ENCODE peak calls at places on chromosomes 12 and 14, in six cellular contexts. Z is transverse colon, P is endothelial cell of umbilical vein, S is heart left ventricle, O is lower leg skin, J is stomach. G is an unnamed sample.

GRCh38 chr12:12172106-12172511 is 94.7 kb downstream of the LRP6 start:
- DNase-seq in Z (no peak), S (no peak), J (no peak), O (peak), P (peak), G (no peak)

GRCh38 chr12:121893901-121894540 is 5.4 kb downstream of the PSMD9 start:
- DNase-seq in Z (no peak), J (peak), O (no peak), S (no peak), P (peak), G (peak)

GRCh38 chr14:34211732-34212131 is 250.3 kb downstream of the SPTSSA start:
- DNase-seq in O (no peak), S (no peak), J (no peak), Z (no peak), P (no peak), G (no peak)

GRCh38 chr12:34399631-34400422 is 377.5 kb downstream of the ALG10 start:
- DNase-seq in Z (peak), O (no peak), S (peak), P (no peak), J (peak), G (no peak)

GRCh38 chr14:30214014-30214413 is 286.4 kb upstream of the PRKD1 start:
- DNase-seq in P (peak), J (no peak), Z (no peak), O (no peak), S (no peak), G (no peak)

GRCh38 chr12:77243345-77243744 is 178.0 kb upstream of the E2F7 start:
- DNase-seq in Z (no peak), O (no peak), J (no peak), P (no peak), S (no peak), G (no peak)

GRCh38 chr12:57476162-57476992 is 3.3 kb downstream of the ARHGAP9 start:
- DNase-seq in P (no peak), S (no peak), J (peak), Z (peak), O (no peak), G (peak)

GRCh38 chr12:118061876-118062791 is 1.2 kb upstream of the WSB2 start:
- DNase-seq in Z (peak), P (peak), O (peak), J (peak), S (peak), G (peak)

GRCh38 chr12:123546281-123546680 is 12.8 kb upstream of the RILPL1 start:
- DNase-seq in S (no peak), Z (no peak), P (no peak), O (no peak), J (no peak), G (no peak)

GRCh38 chr14:50659327-50659974 is 8.7 kb downstream of the SAV1 start:
- DNase-seq in O (no peak), P (peak), J (peak), Z (no peak), S (peak), G (peak)

GRCh38 chr12:4174417-4174816 is 99.1 kb upstream of the CCND2 start:
- DNase-seq in S (no peak), O (no peak), J (no peak), Z (no peak), P (no peak), G (no peak)

GRCh38 chr12:1908758-1909157 is 9.7 kb downstream of the CACNA2D4 start:
- DNase-seq in O (no peak), S (no peak), J (peak), P (no peak), Z (no peak), G (no peak)

GRCh38 chr12:39824505-39825198 is 205.0 kb upstream of the ABCD2 start:
- DNase-seq in S (no peak), P (peak), O (no peak), J (no peak), Z (no peak), G (no peak)

GRCh38 chr12:2555487-2556082 is 239.2 kb upstream of the FKBP4 start:
- DNase-seq in Z (no peak), S (no peak), O (no peak), P (no peak), J (no peak), G (no peak)

GRCh38 chr14:83289390-83289789 is 1755.7 kb upstream of the SEL1L start:
- DNase-seq in J (no peak), S (no peak), O (no peak), P (no peak), Z (no peak), G (no peak)

GRCh38 chr12:1646908-1647669 is 18.1 kb downstream of the WNT5B start:
- DNase-seq in O (no peak), Z (no peak), S (no peak), J (no peak), P (no peak), G (no peak)

GRCh38 chr12:101927042-101927441 is 49.7 kb downstream of the DRAM1 start:
- DNase-seq in S (no peak), O (no peak), J (no peak), Z (no peak), P (no peak), G (no peak)

GRCh38 chr14:101019974-101020710 is 116.6 kb upstream of the RTL1 start:
- DNase-seq in J (peak), P (no peak), S (no peak), O (no peak), Z (peak), G (no peak)

GRCh38 chr12:92146865-92147264 is 1.2 kb upstream of the BTG1 start:
- DNase-seq in P (no peak), Z (no peak), S (no peak), J (no peak), O (no peak), G (peak)

GRCh38 chr12:90080616-90081015 is 372.0 kb upstream of the ATP2B1 start:
- DNase-seq in O (no peak), S (no peak), P (no peak), Z (no peak), J (no peak), G (no peak)

GRCh38 chr12:121107681-121108080 is 25.0 kb upstream of the P2RX7 start:
- DNase-seq in P (no peak), J (no peak), Z (no peak), S (no peak), O (no peak), G (no peak)

GRCh38 chr14:51574009-51574408 is 77.7 kb upstream of the FRMD6 start:
- DNase-seq in J (no peak), O (no peak), P (peak), Z (no peak), S (no peak), G (no peak)

GRCh38 chr12:24270965-24271364 is 321.5 kb upstream of the SOX5 start:
- DNase-seq in J (no peak), O (no peak), P (no peak), Z (no peak), S (no peak), G (no peak)

GRCh38 chr14:59829941-59830734 is 40.4 kb downstream of the RTN1 start:
- DNase-seq in O (no peak), P (peak), S (no peak), J (no peak), Z (no peak), G (no peak)

GRCh38 chr12:69476276-69477017 is 6.3 kb downstream of the FRS2 start:
- DNase-seq in Z (no peak), O (no peak), J (no peak), P (no peak), S (no peak), G (peak)

GRCh38 chr14:47208434-47208833 is 467.0 kb downstream of the MDGA2 start:
- DNase-seq in Z (no peak), S (no peak), J (no peak), O (no peak), P (peak), G (no peak)

GRCh38 chr12:29710104-29710503 is 73.6 kb downstream of the TMTC1 start:
- DNase-seq in O (peak), P (no peak), Z (no peak), J (no peak), S (peak), G (no peak)

GRCh38 chr12:39102474-39103209 is 197.3 kb upstream of the CPNE8 start:
- DNase-seq in P (no peak), J (no peak), Z (no peak), S (no peak), O (no peak), G (no peak)

GRCh38 chr12:98618952-98619351 is 25.5 kb downstream of the SLC25A3 start:
- DNase-seq in S (no peak), J (no peak), P (no peak), O (no peak), Z (no peak), G (no peak)

GRCh38 chr12:59164991-59165718 is 244.9 kb upstream of the LRIG3 start:
- DNase-seq in P (peak), Z (no peak), O (peak), J (no peak), S (no peak), G (peak)

GRCh38 chr12:57214398-57214781 is 2.2 kb upstream of the NXPH4 start:
- DNase-seq in P (peak), O (no peak), S (peak), Z (peak), J (peak), G (peak)

GRCh38 chr14:42624980-42625761 is 1018.5 kb downstream of the LRFN5 start:
- DNase-seq in Z (no peak), J (no peak), P (no peak), O (no peak), S (no peak), G (no peak)

GRCh38 chr14:58572092-58572853 is 65.5 kb upstream of the DACT1 start:
- DNase-seq in J (no peak), Z (no peak), P (no peak), O (no peak), S (no peak), G (no peak)

GRCh38 chr12:98405795-98406366 is 109.5 kb upstream of the TMPO start:
- DNase-seq in Z (no peak), P (no peak), J (no peak), S (no peak), O (no peak), G (no peak)

GRCh38 chr14:92698393-92698792 is 50.0 kb downstream of the LGMN start:
- DNase-seq in Z (no peak), S (no peak), P (peak), J (no peak), O (no peak), G (no peak)

DNA sequence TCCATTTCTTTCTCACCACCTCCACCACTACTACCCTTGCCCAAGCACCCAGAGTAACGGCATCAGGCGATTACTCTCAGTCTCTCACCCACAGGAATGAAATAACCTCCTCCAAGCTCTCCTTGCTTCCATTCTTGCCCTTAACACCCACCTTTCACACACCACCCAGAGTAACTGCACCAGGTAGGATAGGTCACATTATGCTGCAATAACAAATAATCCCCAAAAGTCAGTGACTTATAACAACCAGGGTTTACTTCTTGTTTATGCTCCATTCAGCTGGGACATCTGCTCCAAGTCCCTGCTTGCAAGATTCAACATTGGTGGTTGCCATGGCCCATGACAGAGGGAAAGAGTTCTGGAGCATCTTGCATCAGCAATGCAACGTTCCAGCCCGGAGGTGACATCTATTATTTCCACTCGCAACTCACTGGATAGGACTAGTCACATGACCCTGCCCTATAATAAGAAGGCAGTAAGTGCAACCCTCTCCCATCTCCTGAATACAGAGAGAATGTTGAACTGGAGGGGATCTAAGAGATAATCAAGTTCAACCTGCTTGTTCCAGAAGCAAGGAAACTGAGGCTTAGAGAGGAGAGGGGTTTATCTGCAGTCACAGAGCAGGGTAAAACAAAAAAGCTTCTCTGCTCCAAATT is 41.5 kb upstream of the FICD start:
- DNase-seq in Z (no peak), P (no peak), O (no peak), J (no peak), S (no peak), G (no peak)
- TF ChIP-seq POLR2A in Z (no peak), P (no peak), O (no peak), J (no peak), S (no peak), G (no peak)

DNA sequence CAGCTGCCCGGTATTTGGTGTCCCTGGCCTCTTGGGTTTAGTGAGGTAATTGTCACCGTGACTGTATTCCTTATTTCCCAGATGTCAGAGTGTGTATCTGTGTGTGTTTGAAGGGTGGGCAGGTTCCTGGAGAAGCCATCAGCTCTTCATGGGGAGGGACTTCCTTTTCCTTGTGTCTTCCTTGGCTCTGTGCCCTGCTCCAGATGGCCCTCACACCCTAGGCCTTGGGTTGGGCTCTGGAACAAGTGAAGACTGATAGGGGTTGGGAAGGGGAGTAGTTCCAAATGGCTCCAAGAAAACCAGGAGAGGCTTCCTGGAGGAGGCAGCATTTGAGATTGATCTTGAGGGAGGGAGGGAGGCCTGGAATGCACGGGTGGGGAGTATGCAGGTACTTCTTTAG is 43.8 kb upstream of the PRIMA1 start:
- DNase-seq in P (no peak), J (no peak), Z (no peak), O (no peak), S (no peak), G (no peak)
- TF ChIP-seq POLR2A in P (no peak), J (no peak), Z (no peak), O (no peak), S (no peak), G (no peak)

DNA sequence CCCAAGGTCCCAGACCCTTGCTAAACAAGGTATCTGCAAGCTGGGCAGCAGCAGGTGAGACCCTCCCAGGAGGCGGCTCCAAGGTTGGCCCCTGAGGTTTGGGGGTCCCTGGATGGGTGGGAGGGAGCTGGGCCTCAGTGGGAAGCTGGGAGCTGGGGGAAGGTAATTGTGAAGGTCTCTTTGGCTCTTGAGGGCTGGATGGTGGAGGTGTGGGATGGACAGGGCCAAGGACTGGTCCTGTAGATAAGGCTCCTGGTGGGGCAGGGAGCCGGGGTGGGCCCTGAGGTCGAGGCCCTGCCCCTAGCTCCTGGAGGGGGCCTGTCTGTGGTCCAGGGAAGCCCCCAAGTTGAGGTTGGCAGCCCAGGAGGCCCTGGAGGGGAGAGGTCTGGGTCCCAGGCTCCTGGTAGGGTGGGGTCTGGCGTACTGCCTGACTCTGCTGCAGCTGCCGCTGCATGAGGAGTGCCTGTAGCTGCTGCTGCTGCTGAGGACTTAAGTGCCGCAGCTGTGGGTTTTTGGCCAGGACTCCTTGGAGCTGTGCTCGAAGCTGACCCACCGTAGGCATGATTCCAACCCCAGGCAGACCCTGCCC is 13.1 kb upstream of the PRKAG1 start:
- DNase-seq in J (no peak), S (no peak), P (no peak), Z (no peak), O (no peak), G (no peak)
- TF ChIP-seq POLR2A in J (no peak), S (no peak), P (no peak), Z (no peak), O (no peak), G (no peak)

GRCh38 chr12:53379389-53380103 is 430 bp upstream of the SP1 start:
- DNase-seq in P (peak), S (peak), J (peak), Z (peak), O (peak), G (peak)
- TF ChIP-seq POLR2A in P (peak), S (peak), J (no peak), Z (peak), O (no peak), G (peak)

GRCh38 chr12:47820631-47821345 is 1.1 kb upstream of the HDAC7 start:
- DNase-seq in J (peak), O (peak), Z (peak), S (peak), P (peak), G (no peak)
- TF ChIP-seq POLR2A in J (no peak), O (no peak), Z (peak), S (peak), P (peak), G (no peak)

DNA sequence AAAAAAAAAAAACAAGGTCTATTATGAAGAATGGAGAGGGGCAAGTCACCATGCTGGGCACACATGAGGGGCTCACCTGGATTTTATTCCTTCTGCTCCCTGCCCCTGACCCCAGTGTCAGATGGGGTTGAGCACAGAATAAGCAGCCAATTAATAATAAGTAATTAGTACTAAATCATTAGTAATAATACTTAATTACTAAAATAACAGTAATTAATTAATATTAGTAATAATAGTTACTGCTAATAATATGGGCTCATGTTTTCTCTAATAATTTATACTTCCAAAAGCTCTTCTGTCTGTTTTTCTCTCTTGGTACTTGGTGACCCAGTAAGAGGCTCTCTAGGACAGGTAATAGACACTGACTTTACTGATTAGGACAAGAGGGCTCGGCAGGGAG is 360.9 kb downstream of the VRK1 start:
- DNase-seq in J (no peak), Z (no peak), O (no peak), S (no peak), P (no peak), G (no peak)
- TF ChIP-seq POLR2A in J (no peak), Z (no peak), O (no peak), S (no peak), P (no peak), G (no peak)

GRCh38 chr12:130879212-130879686 is 7.4 kb downstream of the RAN start:
- DNase-seq in O (no peak), S (no peak), J (no peak), Z (peak), P (no peak), G (no peak)
- TF ChIP-seq POLR2A in O (no peak), S (no peak), J (no peak), Z (no peak), P (no peak), G (no peak)

G was measured in erythroblast.